ENCODE peak calls at places on chromosomes 13 and 19, in ten cellular contexts. One of them, this sample, is unnamed.

GRCh38 chr19:13997637-13997962 is 8.5 kb downstream of the RFX1 start:
- DNase-seq in thoracic aorta: no peak
- DNase-seq in CD4-positive, CD25-positive, alpha-beta regulatory T cell: no peak
- DNase-seq in left lung: no peak
- DNase-seq in bronchial epithelial cell: no peak
- DNase-seq in GM06990: no peak
- DNase-seq in fibroblast of the aortic adventitia: no peak
- DNase-seq in GM12865: no peak
- DNase-seq in AG04449: no peak
- DNase-seq in fibroblast of mammary gland: no peak
- DNase-seq in this sample: no peak

GRCh38 chr13:18991054-18991453 is 190.6 kb downstream of the TUBA3C start:
- DNase-seq in CD4-positive, CD25-positive, alpha-beta regulatory T cell: no peak
- DNase-seq in bronchial epithelial cell: peak; percentile 13
- DNase-seq in GM12865: no peak
- DNase-seq in AG04449: no peak
- DNase-seq in fibroblast of mammary gland: no peak
- DNase-seq in left lung: no peak
- DNase-seq in GM06990: no peak
- DNase-seq in fibroblast of the aortic adventitia: no peak
- DNase-seq in thoracic aorta: no peak
- DNase-seq in this sample: no peak

GRCh38 chr19:10091892-10092641 is 6.0 kb downstream of the SHFL start:
- DNase-seq in CD4-positive, CD25-positive, alpha-beta regulatory T cell: no peak
- DNase-seq in fibroblast of mammary gland: no peak
- DNase-seq in fibroblast of the aortic adventitia: no peak
- DNase-seq in thoracic aorta: no peak
- DNase-seq in GM12865: peak; percentile 54
- DNase-seq in bronchial epithelial cell: no peak
- DNase-seq in left lung: no peak
- DNase-seq in AG04449: no peak
- DNase-seq in GM06990: no peak
- DNase-seq in this sample: no peak

GRCh38 chr19:8640402-8641004 is 10.1 kb downstream of the NFILZ start:
- DNase-seq in GM06990: no peak
- DNase-seq in left lung: peak; percentile 79
- DNase-seq in CD4-positive, CD25-positive, alpha-beta regulatory T cell: no peak
- DNase-seq in fibroblast of mammary gland: no peak
- DNase-seq in bronchial epithelial cell: no peak
- DNase-seq in GM12865: no peak
- DNase-seq in AG04449: no peak
- DNase-seq in thoracic aorta: no peak
- DNase-seq in fibroblast of the aortic adventitia: no peak
- DNase-seq in this sample: no peak

GRCh38 chr13:99057310-99057975 is 79.6 kb upstream of the DOCK9 start:
- DNase-seq in fibroblast of mammary gland: peak; percentile 74
- DNase-seq in AG04449: no peak
- DNase-seq in CD4-positive, CD25-positive, alpha-beta regulatory T cell: no peak
- DNase-seq in GM12865: no peak
- DNase-seq in GM06990: no peak
- DNase-seq in fibroblast of the aortic adventitia: peak; percentile 67
- DNase-seq in left lung: no peak
- DNase-seq in bronchial epithelial cell: peak; percentile 85
- DNase-seq in thoracic aorta: no peak
- DNase-seq in this sample: peak; percentile 43

GRCh38 chr19:11247391-11247790 is 8.0 kb downstream of the ANGPTL8 start:
- DNase-seq in thoracic aorta: no peak
- DNase-seq in AG04449: no peak
- DNase-seq in left lung: no peak
- DNase-seq in CD4-positive, CD25-positive, alpha-beta regulatory T cell: no peak
- DNase-seq in fibroblast of the aortic adventitia: peak; percentile 62
- DNase-seq in GM06990: no peak
- DNase-seq in fibroblast of mammary gland: peak; percentile 40
- DNase-seq in bronchial epithelial cell: no peak
- DNase-seq in GM12865: no peak
- DNase-seq in this sample: no peak

GRCh38 chr19:33558846-33559245 is 37.3 kb upstream of the PEPD start:
- DNase-seq in GM06990: no peak
- DNase-seq in GM12865: no peak
- DNase-seq in AG04449: no peak
- DNase-seq in left lung: no peak
- DNase-seq in CD4-positive, CD25-positive, alpha-beta regulatory T cell: no peak
- DNase-seq in thoracic aorta: no peak
- DNase-seq in bronchial epithelial cell: peak; percentile 14
- DNase-seq in fibroblast of the aortic adventitia: no peak
- DNase-seq in fibroblast of mammary gland: peak; percentile 3
- DNase-seq in this sample: no peak

GRCh38 chr19:30402790-30403189 is 30.6 kb downstream of the ZNF536 start:
- DNase-seq in bronchial epithelial cell: no peak
- DNase-seq in AG04449: no peak
- DNase-seq in CD4-positive, CD25-positive, alpha-beta regulatory T cell: no peak
- DNase-seq in GM06990: no peak
- DNase-seq in left lung: no peak
- DNase-seq in fibroblast of mammary gland: no peak
- DNase-seq in GM12865: no peak
- DNase-seq in thoracic aorta: no peak
- DNase-seq in fibroblast of the aortic adventitia: no peak
- DNase-seq in this sample: no peak

GRCh38 chr19:3346677-3347353 is 19.6 kb upstream of the NFIC start:
- DNase-seq in fibroblast of mammary gland: peak; percentile 68
- DNase-seq in GM06990: no peak
- DNase-seq in bronchial epithelial cell: no peak
- DNase-seq in left lung: no peak
- DNase-seq in CD4-positive, CD25-positive, alpha-beta regulatory T cell: no peak
- DNase-seq in fibroblast of the aortic adventitia: peak; percentile 86
- DNase-seq in thoracic aorta: no peak
- DNase-seq in AG04449: no peak
- DNase-seq in GM12865: no peak
- DNase-seq in this sample: no peak

GRCh38 chr19:42261763-42262162 is 6.8 kb upstream of the ERF start:
- DNase-seq in thoracic aorta: no peak
- DNase-seq in GM06990: no peak
- DNase-seq in AG04449: no peak
- DNase-seq in fibroblast of the aortic adventitia: no peak
- DNase-seq in bronchial epithelial cell: no peak
- DNase-seq in GM12865: no peak
- DNase-seq in left lung: no peak
- DNase-seq in fibroblast of mammary gland: no peak
- DNase-seq in CD4-positive, CD25-positive, alpha-beta regulatory T cell: no peak
- DNase-seq in this sample: no peak
- H3K4me3 ChIP-seq in thoracic aorta: no peak overlapping the region
- H3K4me3 ChIP-seq in GM06990: no peak overlapping the region
- H3K4me3 ChIP-seq in AG04449: no peak overlapping the region
- H3K4me3 ChIP-seq in fibroblast of the aortic adventitia: no peak overlapping the region
- H3K4me3 ChIP-seq in bronchial epithelial cell: no peak overlapping the region
- H3K4me3 ChIP-seq in GM12865: no peak overlapping the region
- H3K4me3 ChIP-seq in left lung: no peak overlapping the region
- H3K4me3 ChIP-seq in fibroblast of mammary gland: no peak overlapping the region
- H3K4me3 ChIP-seq in CD4-positive, CD25-positive, alpha-beta regulatory T cell: no peak overlapping the region
- H3K4me3 ChIP-seq in this sample: no peak overlapping the region

DNA sequence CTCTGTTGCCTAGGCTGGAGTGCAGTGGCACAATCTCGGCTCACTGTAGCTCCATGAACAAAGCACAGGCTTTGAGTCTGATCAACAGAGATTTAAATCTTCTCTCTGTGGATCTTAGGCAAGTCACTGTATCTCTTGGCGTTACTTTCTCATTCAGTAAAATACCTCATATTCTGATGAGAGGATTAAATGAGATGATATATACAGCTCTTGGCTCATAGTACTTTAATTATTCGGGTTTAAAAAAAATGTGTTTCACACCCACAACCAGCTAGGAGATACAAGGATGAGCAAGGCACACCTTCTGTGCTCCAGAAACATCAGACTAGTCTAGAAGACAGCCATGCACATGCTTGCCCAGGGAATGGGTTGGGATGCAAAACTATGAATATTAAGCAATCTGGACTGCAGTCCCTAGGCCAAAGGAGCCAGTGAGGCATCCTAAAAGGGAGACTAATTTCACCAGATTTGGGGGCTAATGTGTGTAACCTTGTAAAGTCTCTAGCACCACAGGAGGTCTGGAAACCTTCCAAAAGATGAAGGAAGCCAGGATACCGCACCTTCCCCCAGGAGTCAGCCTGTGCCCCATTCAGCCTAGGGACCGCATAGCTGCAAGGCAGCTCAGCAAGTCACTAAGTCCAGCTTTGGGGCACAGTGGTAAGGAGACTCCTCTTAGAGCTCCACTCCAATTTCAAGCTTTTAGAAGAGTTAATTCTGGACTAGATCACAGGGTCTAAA is 2.5 kb downstream of the VPS36 start:
- DNase-seq in thoracic aorta: no peak
- DNase-seq in fibroblast of the aortic adventitia: no peak
- DNase-seq in bronchial epithelial cell: peak; percentile 28
- DNase-seq in GM12865: no peak
- DNase-seq in CD4-positive, CD25-positive, alpha-beta regulatory T cell: no peak
- DNase-seq in AG04449: no peak
- DNase-seq in left lung: no peak
- DNase-seq in GM06990: no peak
- DNase-seq in fibroblast of mammary gland: no peak
- DNase-seq in this sample: no peak
- H3K4me3 ChIP-seq in thoracic aorta: no peak overlapping the region
- H3K4me3 ChIP-seq in fibroblast of the aortic adventitia: peak overlapping the region; percentile 37
- H3K4me3 ChIP-seq in bronchial epithelial cell: no peak overlapping the region
- H3K4me3 ChIP-seq in GM12865: no peak overlapping the region
- H3K4me3 ChIP-seq in CD4-positive, CD25-positive, alpha-beta regulatory T cell: peak overlapping the region; percentile 66
- H3K4me3 ChIP-seq in AG04449: no peak overlapping the region
- H3K4me3 ChIP-seq in left lung: no peak overlapping the region
- H3K4me3 ChIP-seq in GM06990: no peak overlapping the region
- H3K4me3 ChIP-seq in fibroblast of mammary gland: no peak overlapping the region
- H3K4me3 ChIP-seq in this sample: no peak overlapping the region

GRCh38 chr19:5829567-5830315 is 9.8 kb downstream of the FUT6 start:
- DNase-seq in thoracic aorta: no peak
- DNase-seq in bronchial epithelial cell: no peak
- DNase-seq in fibroblast of mammary gland: no peak
- DNase-seq in fibroblast of the aortic adventitia: no peak
- DNase-seq in GM12865: no peak
- DNase-seq in CD4-positive, CD25-positive, alpha-beta regulatory T cell: no peak
- DNase-seq in left lung: no peak
- DNase-seq in AG04449: no peak
- DNase-seq in GM06990: no peak
- DNase-seq in this sample: no peak

GRCh38 chr19:5827891-5828660 is 11.4 kb downstream of the FUT6 start:
- DNase-seq in thoracic aorta: peak; percentile 36
- DNase-seq in fibroblast of mammary gland: peak; percentile 90
- DNase-seq in bronchial epithelial cell: peak; percentile 75
- DNase-seq in fibroblast of the aortic adventitia: peak; percentile 85
- DNase-seq in GM12865: peak; percentile 93
- DNase-seq in left lung: peak; percentile 93
- DNase-seq in AG04449: peak; percentile 17
- DNase-seq in GM06990: peak; percentile 93
- DNase-seq in CD4-positive, CD25-positive, alpha-beta regulatory T cell: peak; percentile 87
- DNase-seq in this sample: peak; percentile 45

GRCh38 chr19:5827342-5827890 is 12.1 kb downstream of the FUT6 start:
- DNase-seq in bronchial epithelial cell: no peak
- DNase-seq in AG04449: no peak
- DNase-seq in left lung: no peak
- DNase-seq in CD4-positive, CD25-positive, alpha-beta regulatory T cell: no peak
- DNase-seq in fibroblast of mammary gland: no peak
- DNase-seq in GM06990: no peak
- DNase-seq in thoracic aorta: no peak
- DNase-seq in fibroblast of the aortic adventitia: no peak
- DNase-seq in GM12865: no peak
- DNase-seq in this sample: no peak

GRCh38 chr19:5826531-5827341 is 12.8 kb downstream of the FUT6 start:
- DNase-seq in left lung: peak; percentile 58
- DNase-seq in AG04449: no peak
- DNase-seq in GM12865: peak; percentile 59
- DNase-seq in thoracic aorta: no peak
- DNase-seq in fibroblast of mammary gland: peak; percentile 26
- DNase-seq in bronchial epithelial cell: peak; percentile 25
- DNase-seq in fibroblast of the aortic adventitia: peak; percentile 17
- DNase-seq in CD4-positive, CD25-positive, alpha-beta regulatory T cell: peak; percentile 21
- DNase-seq in GM06990: peak; percentile 47
- DNase-seq in this sample: no peak

DNA sequence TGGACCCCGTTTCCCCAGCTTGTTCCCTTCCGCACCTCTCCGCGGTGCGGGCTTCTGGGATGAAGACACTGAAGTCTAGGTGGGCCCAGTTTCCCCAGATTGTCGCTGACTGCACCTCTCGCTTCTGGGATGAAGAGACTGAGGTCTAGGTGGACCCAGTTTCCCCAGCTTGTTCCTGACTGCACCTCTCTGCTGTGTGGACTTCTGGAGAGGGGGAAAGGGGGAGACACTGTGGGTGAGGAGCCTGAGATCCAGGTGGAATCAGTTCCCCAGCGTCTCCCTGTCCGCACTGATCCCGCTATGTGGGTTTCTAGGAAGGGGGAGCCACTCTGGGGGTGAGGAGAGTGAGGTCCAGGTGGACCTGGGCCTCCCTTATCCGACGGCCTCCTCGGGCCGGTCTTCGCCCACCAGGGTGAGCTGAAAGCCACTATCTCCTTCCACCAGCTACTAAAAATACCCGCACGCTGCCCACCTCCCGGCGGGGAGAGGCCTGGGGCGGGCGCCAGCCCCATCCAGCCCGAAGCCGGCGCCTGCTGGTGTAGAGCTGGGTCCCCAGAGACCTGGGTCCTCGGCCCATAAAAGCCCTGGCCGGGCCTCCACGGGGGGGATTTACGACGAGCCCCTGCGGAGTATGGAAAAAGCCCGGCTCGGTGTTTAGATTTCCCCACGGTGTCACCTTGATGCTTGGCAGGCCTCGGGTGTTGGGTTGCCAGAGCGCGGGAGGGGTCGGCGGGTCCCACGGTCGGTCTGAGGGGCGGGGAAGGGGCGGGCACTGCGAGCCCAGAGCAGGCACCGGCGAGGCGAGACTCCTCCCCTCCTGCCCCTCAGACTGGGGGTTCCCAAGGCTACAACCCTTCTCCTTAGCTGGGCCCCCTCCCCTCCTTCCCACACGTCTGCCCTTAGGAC is 10.6 kb downstream of the FUT6 start:
- DNase-seq in fibroblast of mammary gland: no peak
- DNase-seq in CD4-positive, CD25-positive, alpha-beta regulatory T cell: no peak
- DNase-seq in fibroblast of the aortic adventitia: peak; percentile 4
- DNase-seq in GM12865: peak; percentile 43
- DNase-seq in AG04449: no peak
- DNase-seq in left lung: no peak
- DNase-seq in GM06990: peak; percentile 53
- DNase-seq in thoracic aorta: no peak
- DNase-seq in bronchial epithelial cell: no peak
- DNase-seq in this sample: no peak
- H3K4me3 ChIP-seq in fibroblast of mammary gland: peak overlapping the region; percentile 81
- H3K4me3 ChIP-seq in CD4-positive, CD25-positive, alpha-beta regulatory T cell: peak overlapping the region; percentile 56
- H3K4me3 ChIP-seq in fibroblast of the aortic adventitia: peak overlapping the region; percentile 75
- H3K4me3 ChIP-seq in GM12865: peak overlapping the region; percentile 56
- H3K4me3 ChIP-seq in AG04449: peak overlapping the region; percentile 76
- H3K4me3 ChIP-seq in left lung: peak overlapping the region; percentile 47
- H3K4me3 ChIP-seq in GM06990: peak overlapping the region; percentile 60
- H3K4me3 ChIP-seq in thoracic aorta: peak overlapping the region; percentile 72
- H3K4me3 ChIP-seq in bronchial epithelial cell: peak overlapping the region; percentile 66
- H3K4me3 ChIP-seq in this sample: peak overlapping the region; percentile 49

DNA sequence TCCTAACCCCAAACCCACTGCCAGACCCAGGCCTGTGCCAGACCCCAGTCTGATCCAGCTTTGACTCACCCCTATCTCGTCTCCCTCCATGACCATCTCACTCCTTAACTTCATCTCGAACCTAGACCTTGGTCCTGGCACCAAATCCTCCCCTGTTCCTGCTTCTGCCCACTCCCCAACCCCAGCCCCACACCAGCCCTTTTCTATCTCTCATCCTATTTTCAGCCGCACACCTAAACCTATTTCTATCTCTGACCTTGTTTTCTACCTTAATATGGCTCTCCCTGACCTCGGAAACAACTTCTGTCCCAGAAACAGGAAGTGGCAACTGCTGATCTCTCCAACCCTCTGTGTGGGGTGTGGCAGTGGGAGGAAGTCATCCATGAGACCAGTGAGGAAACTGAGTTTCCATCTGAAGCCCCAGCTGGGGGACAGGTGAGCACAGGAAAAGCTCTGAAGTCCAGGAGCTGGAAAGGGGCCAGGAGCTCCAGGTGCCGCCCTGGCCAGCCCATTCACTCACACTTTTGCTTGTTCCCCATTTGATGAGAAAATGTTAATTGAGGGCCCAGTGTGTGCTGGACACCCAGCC is 13.7 kb downstream of the PTH2 start:
- DNase-seq in CD4-positive, CD25-positive, alpha-beta regulatory T cell: no peak
- DNase-seq in AG04449: no peak
- DNase-seq in fibroblast of mammary gland: no peak
- DNase-seq in GM06990: peak; percentile 53
- DNase-seq in GM12865: peak; percentile 68
- DNase-seq in bronchial epithelial cell: no peak
- DNase-seq in left lung: no peak
- DNase-seq in thoracic aorta: no peak
- DNase-seq in fibroblast of the aortic adventitia: no peak
- DNase-seq in this sample: no peak
- H3K4me3 ChIP-seq in CD4-positive, CD25-positive, alpha-beta regulatory T cell: peak overlapping the region; percentile 45
- H3K4me3 ChIP-seq in AG04449: no peak overlapping the region
- H3K4me3 ChIP-seq in fibroblast of mammary gland: no peak overlapping the region
- H3K4me3 ChIP-seq in GM06990: no peak overlapping the region
- H3K4me3 ChIP-seq in GM12865: peak overlapping the region; percentile 47
- H3K4me3 ChIP-seq in bronchial epithelial cell: no peak overlapping the region
- H3K4me3 ChIP-seq in left lung: no peak overlapping the region
- H3K4me3 ChIP-seq in thoracic aorta: no peak overlapping the region
- H3K4me3 ChIP-seq in fibroblast of the aortic adventitia: no peak overlapping the region
- H3K4me3 ChIP-seq in this sample: no peak overlapping the region

This sample was measured in AG09309.